ENCODE peak calls at places on chromosome 7, in four cellular contexts. O, Z, S and G are unnamed samples.

GRCh38 chr7:73941836-73942551 is 81.0 kb downstream of the TMEM270 start:
- DNase-seq in Z (peak; percentile 19), O (no peak), S (no peak), G (no peak)

GRCh38 chr7:129777195-129777844 is 165.8 kb downstream of the NRF1 start:
- DNase-seq in Z (no peak), S (no peak), O (no peak), G (no peak)

GRCh38 chr7:129959480-129960332 is 6.9 kb upstream of the UBE2H start:
- DNase-seq in Z (peak; percentile 48), O (no peak), S (no peak), G (no peak)

GRCh38 chr7:102833343-102833742 is 79.5 kb upstream of the LRRC17 start:
- DNase-seq in O (no peak), S (no peak), Z (no peak), G (no peak)

GRCh38 chr7:44311561-44312495 is 13.6 kb downstream of the CAMK2B start:
- DNase-seq in S (no peak), Z (no peak), O (no peak), G (no peak)

GRCh38 chr7:79822620-79823240 is 311.9 kb upstream of the GNAI1 start:
- DNase-seq in O (no peak), S (no peak), Z (peak; percentile 30), G (no peak)

GRCh38 chr7:105047932-105048331 is 33.9 kb downstream of the KMT2E start:
- DNase-seq in O (no peak), Z (no peak), S (no peak), G (no peak)

GRCh38 chr7:66308411-66308810 is 103.3 kb downstream of the TPST1 start:
- DNase-seq in O (no peak), Z (no peak), S (no peak), G (no peak)

GRCh38 chr7:155208681-155209477 is 88.8 kb upstream of the INSIG1 start:
- DNase-seq in O (no peak), S (no peak), Z (no peak), G (no peak)

GRCh38 chr7:49513939-49514338 is 259.5 kb upstream of the VWC2 start:
- DNase-seq in Z (no peak), S (no peak), O (no peak), G (no peak)

GRCh38 chr7:32381024-32381601 is 109.1 kb downstream of the LSM5 start:
- DNase-seq in S (no peak), O (no peak), Z (no peak), G (no peak)

GRCh38 chr7:134844200-134844599 is 64.8 kb downstream of the CALD1 start:
- DNase-seq in S (no peak), Z (no peak), O (no peak), G (no peak)

GRCh38 chr7:134954197-134955082 is 31.9 kb upstream of the AGBL3 start:
- DNase-seq in Z (peak; percentile 48), S (peak; percentile 64), O (peak; percentile 51), G (peak; percentile 33)

GRCh38 chr7:21426286-21426957 is 1.5 kb upstream of the SP4 start:
- DNase-seq in O (peak; percentile 15), S (peak; percentile 8), Z (peak; percentile 9), G (no peak)

GRCh38 chr7:31133497-31133896 is 81.4 kb downstream of the ADCYAP1R1 start:
- DNase-seq in O (no peak), S (no peak), Z (no peak), G (no peak)

GRCh38 chr7:136369225-136369624 is 392.1 kb upstream of the MTPN start:
- DNase-seq in O (no peak), Z (no peak), S (no peak), G (no peak)

GRCh38 chr7:1964913-1965578 is 267.7 kb downstream of the MAD1L1 start:
- DNase-seq in S (no peak), Z (no peak), O (no peak), G (no peak)

GRCh38 chr7:131629203-131629871 is 72.9 kb upstream of the PODXL start:
- DNase-seq in S (no peak), O (no peak), Z (peak; percentile 68), G (no peak)

GRCh38 chr7:151062399-151063211 is 3.2 kb downstream of the SLC4A2 start:
- DNase-seq in Z (peak; percentile 86), O (no peak), S (no peak), G (peak; percentile 57)

GRCh38 chr7:156515911-156516790 is 124.4 kb upstream of the RNF32 start:
- DNase-seq in Z (no peak), O (no peak), S (peak; percentile 67), G (no peak)

GRCh38 chr7:123241809-123242208 is 42.0 kb upstream of the SLC13A1 start:
- DNase-seq in Z (no peak), O (no peak), S (no peak), G (no peak)

GRCh38 chr7:129421717-129422250 is 12.4 kb upstream of the STRIP2 start:
- DNase-seq in Z (no peak), O (no peak), S (no peak), G (no peak)

GRCh38 chr7:103083210-103083609 is 8.3 kb downstream of the ARMC10 start:
- DNase-seq in O (no peak), Z (no peak), S (no peak), G (no peak)

GRCh38 chr7:73742338-73742752 is 3.7 kb upstream of the ABHD11 start:
- DNase-seq in O (no peak), Z (no peak), S (no peak), G (no peak)

GRCh38 chr7:2612445-2613112 is 19.2 kb upstream of the TTYH3 start:
- DNase-seq in Z (no peak), O (no peak), S (no peak), G (no peak)

GRCh38 chr7:46830-47140 is 145.6 kb upstream of the FAM20C start:
- DNase-seq in Z (no peak), O (no peak), S (no peak), G (no peak)

GRCh38 chr7:71173955-71174354 is 42.0 kb downstream of the GALNT17 start:
- DNase-seq in Z (no peak), S (peak; percentile 15), O (no peak), G (no peak)

GRCh38 chr7:35334511-35334910 is 80.6 kb upstream of the TBX20 start:
- DNase-seq in S (no peak), Z (peak; percentile 31), O (no peak), G (no peak)

GRCh38 chr7:30019387-30019786 is 7.1 kb downstream of the FKBP14 start:
- DNase-seq in S (no peak), O (no peak), Z (no peak), G (no peak)

GRCh38 chr7:50661345-50662058 is 96.3 kb upstream of the DDC start:
- DNase-seq in S (peak; percentile 21), Z (no peak), O (peak; percentile 76), G (no peak)

GRCh38 chr7:44348300-44348699 is 22.9 kb upstream of the CAMK2B start:
- DNase-seq in S (peak; percentile 19), O (peak; percentile 65), Z (peak; percentile 53), G (peak; percentile 26)

GRCh38 chr7:68063171-68063570 is 1066.5 kb downstream of the TYW1 start:
- DNase-seq in S (peak; percentile 16), O (no peak), Z (no peak), G (peak; percentile 16)

GRCh38 chr7:79091011-79091410 is 362.5 kb downstream of the MAGI2 start:
- DNase-seq in Z (no peak), O (no peak), S (no peak), G (no peak)